ENCODE peak calls at places on chromosomes 6 and 20, in seven cellular contexts. W, V, K, N, Z, R and I are unnamed samples.

GRCh38 chr6:128138694-128139093 is 237.8 kb upstream of the THEMIS start:
- DNase-seq in W (no peak), V (no peak), K (no peak), N (no peak), Z (no peak), R (no peak), I (no peak)

GRCh38 chr6:157274471-157275226 is 48.7 kb downstream of the TMEM242 start:
- DNase-seq in W (peak), V (peak), K (peak), N (peak), Z (peak), R (peak), I (peak)

GRCh38 chr6:43635387-43636311 is at the start of gene MAD2L1BP:
- DNase-seq in W (peak), V (peak), K (peak), N (peak), Z (peak), R (peak), I (peak)

GRCh38 chr6:166078294-166078693 is 89.4 kb downstream of the TBXT start:
- DNase-seq in W (no peak), V (no peak), K (peak), N (no peak), Z (no peak), R (no peak), I (no peak)

GRCh38 chr6:110255356-110255755 is 75.1 kb downstream of the CDC40 start:
- DNase-seq in W (no peak), V (no peak), K (peak), N (peak), Z (no peak), R (peak), I (peak)

GRCh38 chr6:144150673-144151009 is 324 bp downstream of the STX11 start:
- DNase-seq in W (peak), V (no peak), K (peak), N (peak), Z (no peak), R (peak), I (peak)

GRCh38 chr6:77857421-77857820 is 204.6 kb downstream of the MEI4 start:
- DNase-seq in W (no peak), V (no peak), K (no peak), N (no peak), Z (no peak), R (no peak), I (no peak)

GRCh38 chr6:70998148-70998547 is 41.3 kb upstream of the B3GAT2 start:
- DNase-seq in W (no peak), V (no peak), K (no peak), N (no peak), Z (no peak), R (no peak), I (no peak)

GRCh38 chr6:12150812-12151432 is 138.8 kb downstream of the HIVEP1 start:
- DNase-seq in W (no peak), V (peak), K (no peak), N (peak), Z (no peak), R (no peak), I (peak)

GRCh38 chr6:89602713-89603112 is 35.8 kb downstream of the LYRM2 start:
- DNase-seq in W (no peak), V (no peak), K (no peak), N (no peak), Z (no peak), R (no peak), I (no peak)

GRCh38 chr6:116513224-116513875 is 1.9 kb downstream of the CALHM5 start:
- DNase-seq in W (no peak), V (no peak), K (no peak), N (peak), Z (no peak), R (peak), I (no peak)

GRCh38 chr20:10708342-10709185 is 34.8 kb upstream of the JAG1 start:
- DNase-seq in W (no peak), V (no peak), K (peak), N (peak), Z (no peak), R (peak), I (no peak)

GRCh38 chr20:62739581-62740285 is 31.1 kb downstream of the NTSR1 start:
- DNase-seq in W (peak), V (peak), K (no peak), N (peak), Z (peak), R (no peak), I (no peak)

GRCh38 chr6:166365221-166365620 is 17.5 kb downstream of the MPC1 start:
- DNase-seq in W (no peak), V (no peak), K (peak), N (no peak), Z (no peak), R (no peak), I (no peak)

GRCh38 chr6:42727084-42727601 is 4.7 kb upstream of the PRPH2 start:
- DNase-seq in W (no peak), V (peak), K (no peak), N (no peak), Z (peak), R (no peak), I (no peak)

GRCh38 chr6:56204134-56204533 is 43.2 kb downstream of the COL21A1 start:
- DNase-seq in W (no peak), V (no peak), K (no peak), N (no peak), Z (no peak), R (no peak), I (no peak)

GRCh38 chr6:167157867-167158266 is at the start of gene GPR31:
- DNase-seq in W (no peak), V (no peak), K (no peak), N (no peak), Z (no peak), R (no peak), I (no peak)

GRCh38 chr20:14337400-14338171 is at the start of gene FLRT3:
- DNase-seq in W (no peak), V (peak), K (peak), N (peak), Z (peak), R (peak), I (peak)

GRCh38 chr20:36128463-36129176 is 25.9 kb upstream of the EPB41L1 start:
- DNase-seq in W (no peak), V (no peak), K (peak), N (peak), Z (peak), R (peak), I (no peak)

GRCh38 chr6:13496508-13497180 is 9.2 kb upstream of the GFOD1 start:
- DNase-seq in W (no peak), V (no peak), K (peak), N (no peak), Z (no peak), R (no peak), I (no peak)

GRCh38 chr6:47654255-47654654 is 44.1 kb upstream of the ADGRF4 start:
- DNase-seq in W (no peak), V (no peak), K (no peak), N (no peak), Z (no peak), R (peak), I (no peak)

GRCh38 chr6:105592329-105592728 is 189.4 kb upstream of the PREP start:
- DNase-seq in W (no peak), V (no peak), K (peak), N (peak), Z (no peak), R (peak), I (no peak)

GRCh38 chr6:158653577-158654354 is 3.9 kb downstream of the SYTL3 start:
- DNase-seq in W (peak), V (no peak), K (peak), N (no peak), Z (peak), R (no peak), I (no peak)

GRCh38 chr6:44064948-44065272 is 62.3 kb downstream of the MRPL14 start:
- DNase-seq in W (no peak), V (no peak), K (no peak), N (no peak), Z (no peak), R (no peak), I (no peak)

GRCh38 chr6:2583459-2583858 is 167.3 kb downstream of the MYLK4 start:
- DNase-seq in W (no peak), V (no peak), K (no peak), N (no peak), Z (no peak), R (no peak), I (no peak)

GRCh38 chr20:44053046-44053445 is 133.9 kb downstream of the JPH2 start:
- DNase-seq in W (no peak), V (no peak), K (no peak), N (no peak), Z (peak), R (no peak), I (no peak)

GRCh38 chr6:70811788-70812187 is 144.1 kb downstream of the SMAP1 start:
- DNase-seq in W (no peak), V (no peak), K (peak), N (peak), Z (no peak), R (peak), I (no peak)

GRCh38 chr6:145735356-145736165 is at the start of gene EPM2A:
- DNase-seq in W (peak), V (peak), K (peak), N (peak), Z (peak), R (peak), I (peak)

GRCh38 chr20:29743101-29743931 is 1514.1 kb upstream of the DEFB115 start:
- DNase-seq in W (no peak), V (peak), K (no peak), N (no peak), Z (no peak), R (no peak), I (no peak)

GRCh38 chr6:117489003-117489402 is 6.5 kb downstream of the DCBLD1 start:
- DNase-seq in W (no peak), V (no peak), K (no peak), N (no peak), Z (no peak), R (no peak), I (no peak)

GRCh38 chr6:106056060-106056737 is 29.9 kb upstream of the PRDM1 start:
- DNase-seq in W (no peak), V (no peak), K (no peak), N (no peak), Z (no peak), R (no peak), I (peak)

GRCh38 chr6:35046098-35046497 is 95.0 kb downstream of the TCP11 start:
- DNase-seq in W (no peak), V (no peak), K (no peak), N (no peak), Z (no peak), R (no peak), I (no peak)

GRCh38 chr6:83430606-83431544 is at the start of gene ME1:
- DNase-seq in W (peak), V (peak), K (peak), N (peak), Z (peak), R (peak), I (no peak)

GRCh38 chr20:33444797-33445560 is 1.4 kb upstream of the SNTA1 start:
- DNase-seq in W (no peak), V (no peak), K (no peak), N (no peak), Z (no peak), R (no peak), I (peak)

GRCh38 chr6:31896856-31897611 is 464 bp downstream of the EHMT2 start:
- DNase-seq in W (no peak), V (no peak), K (no peak), N (no peak), Z (no peak), R (no peak), I (peak)

GRCh38 chr20:47137231-47137865 is 219.2 kb downstream of the ZMYND8 start:
- DNase-seq in W (no peak), V (no peak), K (no peak), N (no peak), Z (no peak), R (no peak), I (no peak)

GRCh38 chr20:43565758-43566104 is 6.9 kb downstream of the SGK2 start:
- DNase-seq in W (no peak), V (no peak), K (no peak), N (no peak), Z (no peak), R (no peak), I (no peak)

GRCh38 chr6:30493643-30494250 is 4.4 kb downstream of the HLA-E start:
- DNase-seq in W (no peak), V (no peak), K (no peak), N (no peak), Z (peak), R (no peak), I (no peak)